ENCODE peak calls at places on chromosomes 16 and 17, in ten cellular contexts. M, E, D, J, R, Z, V, Y, F and P are unnamed samples.

GRCh38 chr17:29117440-29117753 is 62.8 kb downstream of the MYO18A start:
- DNase-seq in F (no peak), R (no peak), Z (no peak), M (no peak), Y (no peak), V (no peak), J (no peak), E (no peak), D (no peak), P (no peak)

GRCh38 chr16:66954097-66954659 is 6.9 kb upstream of the CES3 start:
- DNase-seq in V (peak), F (peak), R (peak), M (peak), Z (peak), D (peak), E (peak), Y (peak), J (peak), P (peak)

GRCh38 chr16:88773812-88774291 is 11.2 kb downstream of the PIEZO1 start:
- DNase-seq in Z (peak), R (no peak), M (no peak), J (peak), E (peak), V (peak), D (no peak), F (peak), Y (no peak), P (peak)

GRCh38 chr17:64507418-64507766 is 615 bp downstream of the CEP95 start:
- DNase-seq in Z (peak), E (peak), M (no peak), D (peak), J (no peak), V (peak), R (no peak), Y (no peak), F (peak), P (no peak)

GRCh38 chr17:4006165-4006589 is 41.9 kb upstream of the ATP2A3 start:
- DNase-seq in F (no peak), V (no peak), E (no peak), M (no peak), J (no peak), D (no peak), R (no peak), Z (no peak), Y (no peak), P (no peak)

GRCh38 chr17:17783121-17783824 is 53.5 kb downstream of the SREBF1 start:
- DNase-seq in Y (peak), R (peak), D (peak), J (no peak), E (peak), Z (peak), M (no peak), V (peak), F (peak), P (peak)

GRCh38 chr16:30366511-30366910 is 3.8 kb downstream of the TBC1D10B start:
- DNase-seq in M (no peak), E (no peak), D (no peak), J (no peak), R (no peak), Z (no peak), Y (no peak), V (no peak), F (no peak), P (no peak)

GRCh38 chr17:6501359-6501758 is 55.0 kb downstream of the PITPNM3 start:
- DNase-seq in J (no peak), V (no peak), R (no peak), E (no peak), F (no peak), Z (no peak), D (no peak), M (no peak), Y (no peak), P (no peak)

GRCh38 chr16:51402785-51403184 is 251.7 kb upstream of the SALL1 start:
- DNase-seq in V (no peak), R (no peak), Y (no peak), F (peak), E (no peak), Z (no peak), M (no peak), D (no peak), J (no peak), P (no peak)